ENCODE peak calls at places on chromosomes 4 and X, in six cellular contexts. One of them, this sample, is unnamed.

GRCh38 chr4:25449270-25449669 is 72.2 kb downstream of the ANAPC4 start:
- DNase-seq in psoas muscle: no peak
- DNase-seq in cardiac muscle cell: no peak
- DNase-seq in Caco-2: no peak
- DNase-seq in heart right ventricle: no peak
- DNase-seq in fibroblast of lung: no peak
- DNase-seq in this sample: no peak

GRCh38 chr4:90689739-90690138 is 562.5 kb downstream of the CCSER1 start:
- DNase-seq in psoas muscle: no peak
- DNase-seq in cardiac muscle cell: no peak
- DNase-seq in Caco-2: no peak
- DNase-seq in heart right ventricle: no peak
- DNase-seq in fibroblast of lung: no peak
- DNase-seq in this sample: no peak

GRCh38 chr4:71293705-71294104 is 45.1 kb upstream of the SLC4A4 start:
- DNase-seq in psoas muscle: no peak
- DNase-seq in cardiac muscle cell: no peak
- DNase-seq in Caco-2: no peak
- DNase-seq in heart right ventricle: no peak
- DNase-seq in fibroblast of lung: peak; percentile 72
- DNase-seq in this sample: no peak

GRCh38 chrX:107935200-107935599 is 47.0 kb downstream of the TEX13B start:
- DNase-seq in psoas muscle: no peak
- DNase-seq in cardiac muscle cell: no peak
- DNase-seq in Caco-2: no peak
- DNase-seq in heart right ventricle: no peak
- DNase-seq in fibroblast of lung: peak; percentile 20
- DNase-seq in this sample: no peak

GRCh38 chr4:71697031-71697430 is 86.8 kb downstream of the GC start:
- DNase-seq in psoas muscle: no peak
- DNase-seq in cardiac muscle cell: no peak
- DNase-seq in Caco-2: no peak
- DNase-seq in heart right ventricle: no peak
- DNase-seq in fibroblast of lung: no peak
- DNase-seq in this sample: no peak

GRCh38 chrX:31057691-31058090 is 14.2 kb downstream of the FTHL17 start:
- DNase-seq in psoas muscle: no peak
- DNase-seq in cardiac muscle cell: no peak
- DNase-seq in Caco-2: no peak
- DNase-seq in heart right ventricle: no peak
- DNase-seq in fibroblast of lung: no peak
- DNase-seq in this sample: no peak

GRCh38 chrX:69396916-69397315 is 107.2 kb upstream of the NALF2 start:
- DNase-seq in psoas muscle: no peak
- DNase-seq in cardiac muscle cell: peak; percentile 7
- DNase-seq in Caco-2: no peak
- DNase-seq in heart right ventricle: no peak
- DNase-seq in fibroblast of lung: no peak
- DNase-seq in this sample: no peak

GRCh38 chr4:56371426-56372220 is 15.7 kb downstream of the AASDH start:
- DNase-seq in psoas muscle: no peak
- DNase-seq in cardiac muscle cell: no peak
- DNase-seq in Caco-2: no peak
- DNase-seq in heart right ventricle: no peak
- DNase-seq in fibroblast of lung: no peak
- DNase-seq in this sample: no peak

GRCh38 chr4:183611210-183611830 is 47.7 kb downstream of the RWDD4 start:
- DNase-seq in psoas muscle: no peak
- DNase-seq in cardiac muscle cell: no peak
- DNase-seq in Caco-2: no peak
- DNase-seq in heart right ventricle: no peak
- DNase-seq in fibroblast of lung: no peak
- DNase-seq in this sample: no peak

GRCh38 chr4:153114771-153115321 is 89.4 kb upstream of the TRIM2 start:
- DNase-seq in psoas muscle: no peak
- DNase-seq in cardiac muscle cell: no peak
- DNase-seq in Caco-2: no peak
- DNase-seq in heart right ventricle: no peak
- DNase-seq in fibroblast of lung: peak; percentile 72
- DNase-seq in this sample: no peak

GRCh38 chr4:30939684-30940083 is 219.5 kb downstream of the PCDH7 start:
- DNase-seq in psoas muscle: no peak
- DNase-seq in cardiac muscle cell: no peak
- DNase-seq in Caco-2: no peak
- DNase-seq in heart right ventricle: no peak
- DNase-seq in fibroblast of lung: no peak
- DNase-seq in this sample: no peak

GRCh38 chrX:20463296-20464075 is 196.8 kb upstream of the RPS6KA3 start:
- DNase-seq in psoas muscle: no peak
- DNase-seq in cardiac muscle cell: no peak
- DNase-seq in Caco-2: no peak
- DNase-seq in heart right ventricle: no peak
- DNase-seq in fibroblast of lung: no peak
- DNase-seq in this sample: no peak

GRCh38 chr4:89123418-89123817 is 12.1 kb downstream of the TIGD2 start:
- DNase-seq in psoas muscle: no peak
- DNase-seq in cardiac muscle cell: no peak
- DNase-seq in Caco-2: no peak
- DNase-seq in heart right ventricle: no peak
- DNase-seq in fibroblast of lung: peak; percentile 31
- DNase-seq in this sample: no peak

GRCh38 chr4:53361451-53361850 is 4.4 kb downstream of the SCFD2 start:
- DNase-seq in psoas muscle: no peak
- DNase-seq in cardiac muscle cell: no peak
- DNase-seq in Caco-2: no peak
- DNase-seq in heart right ventricle: no peak
- DNase-seq in fibroblast of lung: no peak
- DNase-seq in this sample: no peak

GRCh38 chr4:63460075-63460474 is 949.2 kb downstream of the TECRL start:
- DNase-seq in psoas muscle: no peak
- DNase-seq in cardiac muscle cell: no peak
- DNase-seq in Caco-2: no peak
- DNase-seq in heart right ventricle: no peak
- DNase-seq in fibroblast of lung: no peak
- DNase-seq in this sample: no peak

GRCh38 chr4:41560112-41560511 is 22.2 kb downstream of the LIMCH1 start:
- DNase-seq in psoas muscle: no peak
- DNase-seq in cardiac muscle cell: no peak
- DNase-seq in Caco-2: no peak
- DNase-seq in heart right ventricle: no peak
- DNase-seq in fibroblast of lung: no peak
- DNase-seq in this sample: no peak

GRCh38 chr4:106032851-106033286 is 137.6 kb downstream of the NPNT start:
- DNase-seq in psoas muscle: no peak
- DNase-seq in cardiac muscle cell: no peak
- DNase-seq in Caco-2: no peak
- DNase-seq in heart right ventricle: no peak
- DNase-seq in fibroblast of lung: no peak
- DNase-seq in this sample: no peak

GRCh38 chr4:306551-306961 is 1.3 kb upstream of the ZNF732 start:
- DNase-seq in psoas muscle: no peak
- DNase-seq in cardiac muscle cell: no peak
- DNase-seq in Caco-2: no peak
- DNase-seq in heart right ventricle: no peak
- DNase-seq in fibroblast of lung: no peak
- DNase-seq in this sample: no peak

GRCh38 chr4:10079951-10080873 is 36.4 kb downstream of the WDR1 start:
- DNase-seq in psoas muscle: no peak
- DNase-seq in cardiac muscle cell: no peak
- DNase-seq in Caco-2: peak; percentile 20
- DNase-seq in heart right ventricle: no peak
- DNase-seq in fibroblast of lung: no peak
- DNase-seq in this sample: no peak

GRCh38 chrX:76407795-76408194 is 19.7 kb upstream of the MAGEE1 start:
- DNase-seq in psoas muscle: no peak
- DNase-seq in cardiac muscle cell: no peak
- DNase-seq in Caco-2: no peak
- DNase-seq in heart right ventricle: no peak
- DNase-seq in fibroblast of lung: no peak
- DNase-seq in this sample: no peak

GRCh38 chrX:11663875-11664210 is 1.9 kb downstream of the ARHGAP6 start:
- DNase-seq in psoas muscle: no peak
- DNase-seq in cardiac muscle cell: peak; percentile 5
- DNase-seq in Caco-2: no peak
- DNase-seq in heart right ventricle: no peak
- DNase-seq in fibroblast of lung: peak; percentile 22
- DNase-seq in this sample: no peak

GRCh38 chr4:88792821-88793220 is 95.2 kb upstream of the NAP1L5 start:
- DNase-seq in psoas muscle: no peak
- DNase-seq in cardiac muscle cell: no peak
- DNase-seq in Caco-2: no peak
- DNase-seq in heart right ventricle: no peak
- DNase-seq in fibroblast of lung: no peak
- DNase-seq in this sample: no peak

GRCh38 chr4:88225216-88226107 is 58.9 kb downstream of the PPM1K start:
- DNase-seq in psoas muscle: no peak
- DNase-seq in cardiac muscle cell: no peak
- DNase-seq in Caco-2: no peak
- DNase-seq in heart right ventricle: no peak
- DNase-seq in fibroblast of lung: no peak
- DNase-seq in this sample: no peak

GRCh38 chrX:39304746-39305145 is 503.5 kb downstream of the MID1IP1 start:
- DNase-seq in psoas muscle: no peak
- DNase-seq in cardiac muscle cell: no peak
- DNase-seq in Caco-2: no peak
- DNase-seq in heart right ventricle: no peak
- DNase-seq in fibroblast of lung: no peak
- DNase-seq in this sample: no peak

GRCh38 chrX:30865020-30865419 is 24.0 kb downstream of the TAB3 start:
- DNase-seq in psoas muscle: no peak
- DNase-seq in cardiac muscle cell: peak; percentile 32
- DNase-seq in Caco-2: peak; percentile 43
- DNase-seq in heart right ventricle: no peak
- DNase-seq in fibroblast of lung: no peak
- DNase-seq in this sample: no peak

GRCh38 chr4:1516261-1516660 is 110.0 kb upstream of the NKX1-1 start:
- DNase-seq in psoas muscle: peak; percentile 7
- DNase-seq in cardiac muscle cell: no peak
- DNase-seq in Caco-2: no peak
- DNase-seq in heart right ventricle: no peak
- DNase-seq in fibroblast of lung: no peak
- DNase-seq in this sample: no peak

GRCh38 chr4:142663828-142664227 is 182.3 kb downstream of the INPP4B start:
- DNase-seq in psoas muscle: no peak
- DNase-seq in cardiac muscle cell: no peak
- DNase-seq in Caco-2: no peak
- DNase-seq in heart right ventricle: no peak
- DNase-seq in fibroblast of lung: no peak
- DNase-seq in this sample: no peak

GRCh38 chr4:142656178-142656577 is 189.9 kb downstream of the INPP4B start:
- DNase-seq in psoas muscle: peak; percentile 10
- DNase-seq in cardiac muscle cell: peak; percentile 6
- DNase-seq in Caco-2: no peak
- DNase-seq in heart right ventricle: no peak
- DNase-seq in fibroblast of lung: peak; percentile 30
- DNase-seq in this sample: peak; percentile 19

GRCh38 chr4:142660728-142661127 is 185.4 kb downstream of the INPP4B start:
- DNase-seq in psoas muscle: no peak
- DNase-seq in cardiac muscle cell: no peak
- DNase-seq in Caco-2: no peak
- DNase-seq in heart right ventricle: no peak
- DNase-seq in fibroblast of lung: no peak
- DNase-seq in this sample: no peak
- H3K9me3 ChIP-seq in psoas muscle: peaks cover 28% of the 10 kb centered on the region
- H3K9me3 ChIP-seq in cardiac muscle cell: no peaks in the 10 kb centered on the region
- H3K9me3 ChIP-seq in Caco-2: peaks cover 19% of the 10 kb centered on the region
- H3K9me3 ChIP-seq in heart right ventricle: peaks cover 2% of the 10 kb centered on the region
- H3K9me3 ChIP-seq in fibroblast of lung: peaks cover 3% of the 10 kb centered on the region
- H3K9me3 ChIP-seq in this sample: peaks cover 39% of the 10 kb centered on the region

DNA sequence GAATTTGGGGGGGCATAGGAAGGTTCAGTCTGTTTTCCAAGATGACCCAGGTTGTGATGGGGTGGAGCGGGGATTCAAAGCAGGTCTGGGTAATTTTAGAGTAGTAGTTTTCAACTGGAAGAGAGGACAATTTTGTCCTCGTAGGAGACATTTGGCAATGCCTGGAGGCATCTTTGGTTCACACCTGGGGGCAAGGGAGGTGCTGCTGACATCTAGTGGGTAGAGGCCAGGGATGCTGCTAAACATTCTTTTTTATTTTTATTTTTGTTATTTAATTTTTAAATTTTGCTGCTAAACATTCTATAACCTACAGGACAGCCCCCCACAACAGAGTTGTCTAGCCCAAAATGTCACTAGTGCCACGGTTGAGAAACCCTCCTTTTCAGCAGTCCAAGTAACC is 1.9 kb downstream of the RAB9A start:
- DNase-seq in psoas muscle: no peak
- DNase-seq in cardiac muscle cell: no peak
- DNase-seq in Caco-2: no peak
- DNase-seq in heart right ventricle: no peak
- DNase-seq in fibroblast of lung: no peak
- DNase-seq in this sample: no peak
- TF ChIP-seq CTCF in psoas muscle: no peak
- TF ChIP-seq CTCF in cardiac muscle cell: no peak
- TF ChIP-seq CTCF in Caco-2: no peak
- TF ChIP-seq CTCF in heart right ventricle: no peak
- TF ChIP-seq CTCF in fibroblast of lung: no peak
- TF ChIP-seq CTCF in this sample: no peak

DNA sequence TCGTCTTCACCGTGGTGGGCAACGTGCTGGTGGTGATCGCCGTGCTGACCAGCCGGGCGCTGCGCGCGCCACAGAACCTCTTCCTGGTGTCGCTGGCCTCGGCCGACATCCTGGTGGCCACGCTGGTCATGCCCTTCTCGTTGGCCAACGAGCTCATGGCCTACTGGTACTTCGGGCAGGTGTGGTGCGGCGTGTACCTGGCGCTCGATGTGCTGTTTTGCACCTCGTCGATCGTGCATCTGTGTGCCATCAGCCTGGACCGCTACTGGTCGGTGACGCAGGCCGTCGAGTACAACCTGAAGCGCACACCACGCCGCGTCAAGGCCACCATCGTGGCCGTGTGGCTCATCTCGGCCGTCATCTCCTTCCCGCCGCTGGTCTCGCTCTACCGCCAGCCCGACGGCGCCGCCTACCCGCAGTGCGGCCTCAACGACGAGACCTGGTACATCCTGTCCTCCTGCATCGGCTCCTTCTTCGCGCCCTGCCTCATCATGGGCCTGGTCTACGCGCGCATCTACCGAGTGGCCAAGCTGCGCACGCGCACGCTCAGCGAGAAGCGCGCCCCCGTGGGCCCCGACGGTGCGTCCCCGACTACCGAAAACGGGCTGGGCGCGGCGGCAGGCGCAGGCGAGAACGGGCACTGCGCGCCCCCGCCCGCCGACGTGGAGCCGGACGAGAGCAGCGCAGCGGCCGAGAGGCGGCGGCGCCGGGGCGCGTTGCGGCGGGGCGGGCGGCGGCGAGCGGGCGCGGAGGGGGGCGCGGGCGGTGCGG is 791 bp downstream of the ADRA2C start:
- DNase-seq in psoas muscle: no peak
- DNase-seq in cardiac muscle cell: peak; percentile 29
- DNase-seq in Caco-2: peak; percentile 65
- DNase-seq in heart right ventricle: no peak
- DNase-seq in fibroblast of lung: no peak
- DNase-seq in this sample: no peak
- H3K4me3 ChIP-seq in psoas muscle: peak overlapping the region; percentile 52
- H3K4me3 ChIP-seq in cardiac muscle cell: peak overlapping the region; percentile 26
- H3K4me3 ChIP-seq in Caco-2: peak overlapping the region; percentile 39
- H3K4me3 ChIP-seq in heart right ventricle: peak overlapping the region; percentile 37
- H3K4me3 ChIP-seq in fibroblast of lung: no peak overlapping the region
- H3K4me3 ChIP-seq in this sample: no peak overlapping the region

GRCh38 chr4:188444500-188444899 is 305.3 kb downstream of the TRIML1 start:
- DNase-seq in psoas muscle: no peak
- DNase-seq in cardiac muscle cell: no peak
- DNase-seq in Caco-2: no peak
- DNase-seq in heart right ventricle: no peak
- DNase-seq in fibroblast of lung: no peak
- DNase-seq in this sample: no peak
- H3K9me3 ChIP-seq in psoas muscle: no peaks in the 10 kb centered on the region
- H3K9me3 ChIP-seq in cardiac muscle cell: no peaks in the 10 kb centered on the region
- H3K9me3 ChIP-seq in Caco-2: no peaks in the 10 kb centered on the region
- H3K9me3 ChIP-seq in heart right ventricle: no peaks in the 10 kb centered on the region
- H3K9me3 ChIP-seq in fibroblast of lung: no peaks in the 10 kb centered on the region
- H3K9me3 ChIP-seq in this sample: no peaks in the 10 kb centered on the region

This sample was measured in mucosa of descending colon.